ENCODE peak calls at places on chromosomes 13 and 19, in five cellular contexts. M, V, Y, P and O are unnamed samples. For H3K9me3, the result is how much of the 10 kb centered on the place peaks cover.

GRCh38 chr19:6010107-6010506 is 32.2 kb upstream of the RANBP3 start:
- DNase-seq in M (peak), V (no peak), Y (no peak), P (no peak), O (no peak)

GRCh38 chr13:102260256-102260655 is 141.6 kb downstream of the FGF14 start:
- DNase-seq in M (no peak), V (no peak), Y (no peak), P (no peak), O (no peak)

GRCh38 chr19:17803264-17803896 is 8.4 kb downstream of the B3GNT3 start:
- DNase-seq in M (no peak), V (peak), Y (no peak), P (no peak), O (no peak)

GRCh38 chr19:6250024-6250605 is 29.7 kb downstream of the MLLT1 start:
- DNase-seq in M (no peak), V (no peak), Y (no peak), P (peak), O (no peak)

GRCh38 chr13:50511877-50512332 is 331.6 kb downstream of the DLEU7 start:
- DNase-seq in M (no peak), V (no peak), Y (no peak), P (no peak), O (no peak)

GRCh38 chr13:41311607-41312500 is 787 bp downstream of the NAA16 start:
- DNase-seq in M (peak), V (peak), Y (no peak), P (peak), O (peak)

GRCh38 chr13:29543230-29544215 is 52.0 kb downstream of the SLC7A1 start:
- DNase-seq in M (no peak), V (no peak), Y (no peak), P (peak), O (no peak)

GRCh38 chr19:35120492-35120891 is 4.9 kb downstream of the FXYD3 start:
- DNase-seq in M (no peak), V (no peak), Y (no peak), P (peak), O (no peak)

GRCh38 chr19:8367327-8368001 is 3.5 kb downstream of the ANGPTL4 start:
- DNase-seq in M (peak), V (no peak), Y (peak), P (peak), O (no peak)

GRCh38 chr13:97499181-97499580 is 65.2 kb downstream of the RAP2A start:
- DNase-seq in M (no peak), V (no peak), Y (no peak), P (peak), O (no peak)

GRCh38 chr19:2820112-2820702 is 539 bp downstream of the ZNF554 start:
- DNase-seq in M (no peak), V (no peak), Y (no peak), P (no peak), O (no peak)

GRCh38 chr19:47493378-47494210 is 9.6 kb upstream of the KPTN start:
- DNase-seq in M (peak), V (no peak), Y (no peak), P (no peak), O (no peak)

DNA sequence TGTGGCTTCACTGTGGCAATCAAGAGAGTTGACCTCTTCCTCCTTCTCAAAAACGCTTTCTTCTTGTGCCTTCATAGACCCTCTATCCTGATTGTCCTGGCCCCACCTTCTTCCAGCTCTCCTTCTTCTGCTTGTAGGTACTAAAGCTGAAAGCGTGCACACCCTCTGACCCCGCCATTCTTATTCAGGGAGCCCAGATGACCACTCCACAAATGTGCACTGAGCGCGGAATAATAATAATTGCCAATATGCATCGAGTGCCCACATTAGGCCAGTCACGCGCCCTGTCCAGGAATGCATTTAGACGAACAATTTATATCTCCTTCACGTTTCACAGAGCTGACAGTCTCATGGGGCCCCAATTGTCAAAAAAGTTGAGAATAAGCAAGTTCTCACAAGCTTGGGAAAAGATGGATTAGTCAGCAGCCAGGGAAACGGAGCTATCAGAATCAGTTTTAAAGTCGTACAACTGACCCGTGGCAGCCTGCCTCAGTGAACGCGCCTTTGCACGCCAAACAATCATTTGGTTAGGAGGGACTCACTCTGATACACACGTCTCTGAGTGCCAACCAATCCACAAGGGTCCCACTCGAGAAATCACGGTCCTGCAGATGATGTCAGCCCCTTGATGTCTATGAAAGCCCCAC is 36.7 kb upstream of the PEG3 start:
- DNase-seq in M (no peak), V (no peak), Y (no peak), P (no peak), O (no peak)
- H3K9me3 ChIP-seq in M (half or more), V (half or more), Y (half or more), P (under half), O (under half)

GRCh38 chr19:10895920-10896319 is 24.6 kb downstream of the CARM1 start:
- DNase-seq in M (no peak), V (no peak), Y (no peak), P (no peak), O (no peak)
- H3K9me3 ChIP-seq in M (under half), V (under half), Y (under half), P (under half), O (under half)

DNA sequence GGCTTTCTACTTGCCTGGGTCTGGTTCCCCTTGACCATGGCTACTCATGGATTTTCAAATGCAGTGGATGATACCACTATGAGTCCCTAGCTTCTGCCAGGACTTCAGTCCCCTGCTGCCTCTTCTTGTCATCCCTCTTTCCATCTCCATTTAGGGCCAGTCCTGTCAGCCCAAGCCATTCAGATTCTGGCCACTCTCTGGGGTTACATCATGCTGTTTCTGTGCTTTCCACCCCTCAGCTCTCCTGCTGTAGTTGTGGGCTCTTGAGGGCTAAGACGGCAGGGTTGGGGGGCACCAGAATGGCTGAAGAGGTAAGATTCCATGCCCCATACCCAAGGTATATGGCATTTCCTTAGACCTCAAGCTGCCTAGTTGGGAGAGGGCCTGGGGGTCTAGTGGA is 13.2 kb upstream of the ZNF492 start:
- DNase-seq in M (no peak), V (no peak), Y (no peak), P (no peak), O (no peak)
- H3K9me3 ChIP-seq in M (under half), V (under half), Y (half or more), P (under half), O (under half)

GRCh38 chr19:52613299-52613906 is 24.8 kb downstream of the ZNF83 start:
- DNase-seq in M (no peak), V (no peak), Y (no peak), P (no peak), O (no peak)
- H3K9me3 ChIP-seq in M (half or more), V (half or more), Y (half or more), P (under half), O (under half)

GRCh38 chr19:44476559-44477408 is 23.5 kb downstream of the ZNF180 start:
- DNase-seq in M (no peak), V (no peak), Y (no peak), P (peak), O (no peak)
- H3K9me3 ChIP-seq in M (half or more), V (half or more), Y (half or more), P (half or more), O (half or more)

GRCh38 chr19:56951672-56952071 is 111.1 kb upstream of the PEG3 start:
- DNase-seq in M (no peak), V (no peak), Y (no peak), P (no peak), O (no peak)

GRCh38 chr19:56949651-56950050 is 109.1 kb upstream of the PEG3 start:
- DNase-seq in M (no peak), V (no peak), Y (no peak), P (no peak), O (no peak)

GRCh38 chr19:56956503-56957226 is 116.1 kb upstream of the PEG3 start:
- DNase-seq in M (no peak), V (no peak), Y (no peak), P (no peak), O (no peak)

GRCh38 chr19:56955637-56956216 is 115.2 kb upstream of the PEG3 start:
- DNase-seq in M (no peak), V (no peak), Y (no peak), P (no peak), O (no peak)

GRCh38 chr19:56953411-56953810 is 112.9 kb upstream of the PEG3 start:
- DNase-seq in M (no peak), V (no peak), Y (no peak), P (no peak), O (no peak)
- H3K9me3 ChIP-seq in M (half or more), V (under half), Y (half or more), P (half or more), O (under half)

GRCh38 chr19:27844261-27844660 is 1368.7 kb downstream of the UQCRFS1 start:
- DNase-seq in M (no peak), V (no peak), Y (no peak), P (no peak), O (no peak)

GRCh38 chr19:27846944-27847343 is 1366.0 kb downstream of the UQCRFS1 start:
- DNase-seq in M (no peak), V (no peak), Y (no peak), P (no peak), O (no peak)

GRCh38 chr19:27843861-27844260 is 1369.1 kb downstream of the UQCRFS1 start:
- DNase-seq in M (no peak), V (no peak), Y (no peak), P (no peak), O (no peak)
- H3K9me3 ChIP-seq in M (half or more), V (under half), Y (half or more), P (under half), O (under half)

GRCh38 chr19:362154-362553 is 17.6 kb upstream of the MIER2 start:
- DNase-seq in M (no peak), V (no peak), Y (no peak), P (no peak), O (no peak)

GRCh38 chr19:366951-367350 is 22.4 kb upstream of the MIER2 start:
- DNase-seq in M (no peak), V (no peak), Y (no peak), P (no peak), O (no peak)

GRCh38 chr19:366205-366783 is 21.7 kb upstream of the MIER2 start:
- DNase-seq in M (no peak), V (no peak), Y (no peak), P (no peak), O (no peak)

GRCh38 chr19:362683-363082 is 18.1 kb upstream of the MIER2 start:
- DNase-seq in M (no peak), V (no peak), Y (no peak), P (no peak), O (no peak)

DNA sequence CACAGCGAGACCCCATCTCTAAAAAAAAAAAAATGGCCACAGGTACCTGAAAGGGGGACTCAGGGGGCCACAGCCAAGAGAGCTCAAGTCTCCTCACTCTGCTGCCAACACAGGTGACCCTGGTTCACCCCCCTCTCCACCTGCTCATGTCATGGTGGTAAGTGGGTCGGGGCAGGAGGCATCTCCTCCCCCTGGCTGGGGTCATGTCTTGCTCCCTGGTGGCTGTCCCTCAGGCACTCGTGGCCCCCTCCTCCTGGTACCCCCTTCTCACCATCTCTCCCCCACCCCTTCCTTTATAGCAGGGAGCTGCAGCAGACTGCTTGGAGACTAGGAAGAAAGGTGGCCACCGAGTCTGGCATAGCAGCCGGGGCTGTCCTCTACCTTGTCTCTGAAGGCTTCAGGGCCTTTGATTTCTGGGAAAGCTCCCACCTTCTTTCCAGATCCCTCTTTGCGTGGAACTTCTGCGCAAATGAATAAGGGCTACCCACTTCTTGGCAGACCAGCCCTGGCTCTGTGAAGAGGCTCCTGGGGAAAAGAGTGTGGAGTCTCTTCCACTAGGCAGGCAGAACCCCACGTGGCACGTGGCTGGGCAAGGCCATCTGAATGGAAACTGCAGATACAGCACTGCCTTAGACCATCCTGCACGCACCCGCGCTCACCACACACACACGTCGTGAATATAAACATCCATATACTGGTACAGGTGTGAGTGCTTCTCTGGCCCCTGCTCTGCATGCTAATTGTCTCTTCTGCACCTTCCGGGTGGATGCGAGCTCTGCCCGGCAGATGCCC is 20.1 kb upstream of the MIER2 start:
- DNase-seq in M (no peak), V (no peak), Y (no peak), P (no peak), O (no peak)
- H3K9me3 ChIP-seq in M (under half), V (under half), Y (under half), P (under half), O (under half)

GRCh38 chr19:31002852-31003251 is 346.4 kb downstream of the TSHZ3 start:
- DNase-seq in M (no peak), V (no peak), Y (no peak), P (no peak), O (no peak)

GRCh38 chr19:31000913-31001312 is 348.3 kb downstream of the TSHZ3 start:
- DNase-seq in M (no peak), V (no peak), Y (no peak), P (no peak), O (no peak)

GRCh38 chr19:30997222-30997621 is 352.0 kb downstream of the TSHZ3 start:
- DNase-seq in M (no peak), V (no peak), Y (no peak), P (no peak), O (no peak)

DNA sequence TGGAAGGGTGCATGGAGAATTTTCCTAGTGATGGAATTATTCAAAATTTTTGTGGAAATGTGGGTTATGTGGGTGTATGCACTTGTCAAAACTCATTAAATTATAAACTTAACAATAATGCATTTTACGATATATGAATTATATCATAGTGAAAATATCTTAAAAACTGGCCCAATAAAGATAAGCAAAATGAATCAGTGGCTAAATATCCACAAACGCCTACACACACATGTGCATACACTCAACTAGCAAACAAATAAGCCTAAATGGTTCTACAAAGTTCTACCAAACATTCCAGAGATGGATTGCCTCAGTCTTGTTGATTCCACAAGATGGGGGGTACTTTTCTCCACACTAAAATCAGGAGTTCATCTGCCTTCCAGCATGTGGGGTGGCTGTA is 349.5 kb downstream of the TSHZ3 start:
- DNase-seq in M (no peak), V (no peak), Y (no peak), P (no peak), O (no peak)
- H3K9me3 ChIP-seq in M (under half), V (under half), Y (under half), P (under half), O (under half)